ENCODE peak calls at places on chromosomes 6 and 20, in ten cellular contexts. Z, P, Y, N, M, O, U, G, Q and K are unnamed samples.

GRCh38 chr6:115830895-115831294 is 229.8 kb downstream of the FRK start:
- DNase-seq in Q (no peak), Y (no peak), O (no peak), P (no peak), G (no peak), M (peak), Z (no peak), U (no peak), N (no peak), K (peak)

GRCh38 chr20:19094959-19095541 is 117.4 kb upstream of the SLC24A3 start:
- DNase-seq in N (no peak), Q (peak), Y (no peak), Z (no peak), O (no peak), M (peak), P (no peak), G (no peak), U (no peak), K (no peak)

GRCh38 chr20:46558511-46558959 is 8.1 kb upstream of the OCSTAMP start:
- DNase-seq in O (peak), M (peak), P (no peak), Q (no peak), Y (peak), N (peak), Z (no peak), G (no peak), U (peak), K (peak)

GRCh38 chr6:28943223-28943556 is 19.4 kb upstream of the TRIM27 start:
- DNase-seq in Z (no peak), U (no peak), Y (no peak), M (no peak), P (no peak), Q (no peak), O (no peak), N (no peak), G (no peak), K (no peak)

GRCh38 chr6:43687437-43688347 is at the start of gene MRPS18A:
- DNase-seq in N (peak), O (peak), Q (peak), M (peak), G (peak), Y (no peak), P (peak), U (peak), Z (peak), K (peak)

GRCh38 chr6:64258752-64259151 is 623.1 kb downstream of the PHF3 start:
- DNase-seq in O (no peak), N (no peak), Q (no peak), M (peak), Z (no peak), U (no peak), Y (no peak), P (no peak), G (no peak), K (no peak)

GRCh38 chr6:33276864-33277662 is at the start of gene B3GALT4:
- DNase-seq in Q (peak), Y (no peak), N (peak), P (peak), G (no peak), U (peak), M (peak), Z (peak), O (peak), K (no peak)

GRCh38 chr6:3701631-3702030 is 49.9 kb downstream of the PXDC1 start:
- DNase-seq in Q (no peak), Z (no peak), M (no peak), N (no peak), P (no peak), U (no peak), Y (no peak), O (no peak), G (no peak), K (no peak)

GRCh38 chr6:144585217-144585814 is 300.2 kb downstream of the UTRN start:
- DNase-seq in M (peak), Y (no peak), G (peak), Z (peak), N (peak), Q (no peak), O (no peak), P (peak), U (peak), K (no peak)

GRCh38 chr6:144583614-144583954 is 298.4 kb downstream of the UTRN start:
- DNase-seq in Q (no peak), N (no peak), Z (no peak), O (no peak), G (no peak), Y (no peak), U (no peak), M (no peak), P (no peak), K (no peak)

GRCh38 chr6:144580771-144581170 is 295.6 kb downstream of the UTRN start:
- DNase-seq in M (no peak), O (no peak), Q (no peak), U (no peak), Z (no peak), G (no peak), N (no peak), P (no peak), Y (no peak), K (no peak)

GRCh38 chr6:144581807-144582537 is 296.8 kb downstream of the UTRN start:
- DNase-seq in U (peak), Z (peak), Q (no peak), P (peak), M (peak), N (peak), Y (no peak), G (peak), O (no peak), K (no peak)

DNA sequence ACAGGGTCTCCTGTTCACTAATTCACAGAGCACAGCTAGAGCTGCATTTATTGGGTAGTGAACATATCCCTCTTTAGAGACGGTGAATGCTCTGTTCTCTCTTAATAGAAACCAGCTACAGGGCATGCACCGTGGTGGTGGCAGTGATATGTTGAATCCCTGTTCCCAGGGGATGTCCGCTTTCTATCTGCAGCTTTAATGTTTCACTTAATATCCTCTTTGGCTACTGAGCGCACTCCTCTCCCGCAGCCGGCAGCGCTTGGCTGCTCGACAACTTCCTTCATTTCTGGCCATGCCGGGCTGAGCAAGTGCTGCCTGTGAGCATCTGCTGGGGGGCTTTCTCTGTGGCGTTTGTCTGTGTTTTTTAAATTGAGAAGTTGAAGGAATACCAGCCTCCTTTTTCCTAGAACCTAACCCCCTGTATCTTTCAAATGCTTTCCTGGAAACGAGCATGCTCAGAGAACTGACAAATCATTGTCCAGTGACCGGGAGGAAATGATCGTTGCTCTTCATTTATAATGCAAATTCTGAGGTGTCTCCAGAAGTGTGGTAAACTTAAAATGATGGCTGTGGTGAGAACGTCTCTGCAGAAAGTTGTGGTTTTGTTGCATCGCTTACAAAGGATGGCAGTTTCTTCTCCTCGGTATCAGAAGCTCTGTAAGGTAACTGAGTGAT is 297.9 kb downstream of the UTRN start:
- DNase-seq in M (no peak), N (peak), Z (no peak), O (no peak), P (peak), G (no peak), U (peak), Y (no peak), Q (peak), K (no peak)
- H3K4me3 ChIP-seq in M (peak), N (peak), Z (no peak), O (no peak), P (peak), G (no peak), U (peak), Y (peak), Q (no peak), K (peak)

GRCh38 chr6:108160009-108160408 is 5.8 kb upstream of the NR2E1 start:
- DNase-seq in Q (no peak), U (no peak), Y (no peak), M (no peak), G (no peak), O (no peak), Z (peak), P (no peak), N (no peak), K (no peak)

GRCh38 chr6:108156938-108157233 is 8.9 kb upstream of the NR2E1 start:
- DNase-seq in Q (no peak), O (no peak), G (no peak), Y (no peak), P (no peak), M (no peak), Z (no peak), U (no peak), N (no peak), K (no peak)

GRCh38 chr6:108157234-108157971 is 8.4 kb upstream of the NR2E1 start:
- DNase-seq in M (no peak), Z (peak), N (no peak), U (no peak), P (no peak), G (no peak), O (no peak), Q (no peak), Y (no peak), K (no peak)

GRCh38 chr6:108156180-108156937 is 9.5 kb upstream of the NR2E1 start:
- DNase-seq in U (no peak), O (no peak), N (no peak), M (peak), P (no peak), Y (no peak), Q (no peak), Z (peak), G (no peak), K (no peak)

GRCh38 chr6:108157972-108158441 is 7.8 kb upstream of the NR2E1 start:
- DNase-seq in Z (peak), O (no peak), U (no peak), G (no peak), Q (no peak), N (no peak), Y (no peak), P (no peak), M (no peak), K (no peak)
- H3K4me3 ChIP-seq in Z (no peak), O (no peak), U (no peak), G (no peak), Q (no peak), N (no peak), Y (no peak), P (no peak), M (peak), K (no peak)

GRCh38 chr6:127342946-127343752 is at the start of gene ECHDC1:
- DNase-seq in U (peak), P (peak), O (peak), Q (peak), N (peak), M (peak), G (peak), Y (peak), Z (peak), K (no peak)
- H3K4me3 ChIP-seq in U (peak), P (peak), O (peak), Q (peak), N (peak), M (peak), G (peak), Y (peak), Z (peak), K (peak)

GRCh38 chr6:110812719-110813118 is 2.5 kb downstream of the CDK19 start:
- DNase-seq in G (no peak), P (no peak), Y (no peak), O (no peak), N (no peak), U (no peak), Q (no peak), M (no peak), Z (no peak), K (no peak)

GRCh38 chr6:110815260-110816109 is at the start of gene CDK19:
- DNase-seq in G (peak), Y (peak), Z (peak), N (peak), Q (peak), M (peak), U (peak), P (peak), O (peak), K (peak)

GRCh38 chr6:110813813-110814487 is 1.3 kb downstream of the CDK19 start:
- DNase-seq in Q (peak), U (no peak), Y (no peak), Z (peak), G (no peak), M (peak), O (no peak), N (peak), P (no peak), K (no peak)

GRCh38 chr6:110814488-110815259 is 595 bp downstream of the CDK19 start:
- DNase-seq in N (peak), P (peak), Y (no peak), O (peak), M (peak), Z (peak), G (no peak), U (peak), Q (peak), K (no peak)

DNA sequence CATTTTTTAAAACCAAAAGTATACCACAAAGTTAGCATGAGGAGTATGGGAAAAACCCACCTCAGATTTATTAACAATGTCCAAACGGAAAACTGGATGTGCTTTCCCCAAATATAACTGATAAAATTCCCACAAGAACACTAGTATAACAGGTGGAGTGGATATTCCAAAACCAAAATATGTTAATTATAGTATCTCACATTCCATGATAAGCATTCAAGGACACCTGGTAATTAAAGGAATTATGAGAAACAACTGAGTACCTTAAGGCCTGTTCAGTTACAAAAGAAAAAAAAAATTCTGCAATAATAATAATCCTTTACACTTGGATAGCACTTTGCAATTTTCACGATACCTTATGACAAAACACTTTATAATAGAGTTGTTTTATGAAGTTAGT is 1.9 kb downstream of the CDK19 start:
- DNase-seq in P (no peak), Y (no peak), G (no peak), Q (no peak), O (no peak), Z (no peak), U (no peak), M (no peak), N (no peak), K (no peak)
- H3K4me3 ChIP-seq in P (peak), Y (peak), G (no peak), Q (no peak), O (peak), Z (no peak), U (peak), M (peak), N (no peak), K (peak)